ENCODE peak calls at places on chromosomes 6 and 20, in five cellular contexts. H, K, W, O and F are unnamed samples.

GRCh38 chr6:112482373-112482772 is 135.2 kb downstream of the RFPL4B start:
- DNase-seq in H (no peak), K (no peak), W (no peak), O (peak), F (no peak)

GRCh38 chr20:57582029-57582378 is 21.1 kb downstream of the PCK1 start:
- DNase-seq in H (no peak), K (no peak), W (no peak), O (no peak), F (no peak)

GRCh38 chr6:13953061-13953705 is 28.4 kb downstream of the RNF182 start:
- DNase-seq in H (no peak), K (no peak), W (no peak), O (peak), F (no peak)

GRCh38 chr6:134117409-134117808 is 65.0 kb upstream of the SLC2A12 start:
- DNase-seq in H (no peak), K (no peak), W (peak), O (peak), F (no peak)

GRCh38 chr6:85677243-85677956 is 34.7 kb upstream of the SYNCRIP start:
- DNase-seq in H (no peak), K (no peak), W (peak), O (no peak), F (no peak)

GRCh38 chr6:168373389-168373788 is 53.8 kb upstream of the DACT2 start:
- DNase-seq in H (no peak), K (no peak), W (no peak), O (no peak), F (no peak)

GRCh38 chr6:11163932-11164331 is 52.4 kb upstream of the ERVFRD-1 start:
- DNase-seq in H (no peak), K (no peak), W (no peak), O (no peak), F (no peak)

GRCh38 chr20:59455392-59456341 is 148.7 kb upstream of the PHACTR3 start:
- DNase-seq in H (peak), K (no peak), W (peak), O (no peak), F (peak)

GRCh38 chr6:157892363-157892878 is 69.4 kb downstream of the SNX9 start:
- DNase-seq in H (no peak), K (no peak), W (peak), O (no peak), F (no peak)

GRCh38 chr20:53447271-53447670 is 146.4 kb downstream of the ZNF217 start:
- DNase-seq in H (no peak), K (no peak), W (no peak), O (no peak), F (no peak)

GRCh38 chr6:46191961-46192360 is 21.2 kb upstream of the ENPP5 start:
- DNase-seq in H (no peak), K (no peak), W (peak), O (peak), F (peak)

GRCh38 chr20:33023439-33024262 is 7.8 kb upstream of the BPIFB6 start:
- DNase-seq in H (no peak), K (no peak), W (no peak), O (no peak), F (no peak)

GRCh38 chr6:24699521-24700359 is 19.2 kb downstream of the C6orf62 start:
- DNase-seq in H (no peak), K (no peak), W (peak), O (no peak), F (no peak)